ENCODE peak calls at places on chromosomes 12 and 14, in seven cellular contexts. K is MCF 10A, Z is MM.1S, Y is keratinocyte, I is GM20000, A is fibroblast of the aortic adventitia, Q is dorsolateral prefrontal cortex. R is an unnamed sample.

GRCh38 chr14:73491256-73491976 is 683 bp downstream of the RIOX1 start:
- DNase-seq in K (peak), Z (peak), Y (no peak), I (peak), A (peak), Q (peak), R (peak)

GRCh38 chr12:58242803-58243628 is 301.6 kb downstream of the ATP23 start:
- DNase-seq in K (no peak), Z (no peak), Y (no peak), I (no peak), A (peak), Q (no peak), R (no peak)

GRCh38 chr12:102957339-102958050 is at the start of gene ASCL1:
- DNase-seq in K (no peak), Z (peak), Y (no peak), I (peak), A (peak), Q (no peak), R (no peak)

GRCh38 chr12:75706786-75707605 is 195.6 kb upstream of the KRR1 start:
- DNase-seq in K (no peak), Z (no peak), Y (no peak), I (peak), A (peak), Q (no peak), R (no peak)

GRCh38 chr12:54526800-54527630 is 22.4 kb upstream of the PDE1B start:
- DNase-seq in K (peak), Z (peak), Y (no peak), I (peak), A (peak), Q (peak), R (peak)

GRCh38 chr12:124786065-124786964 is 77.3 kb downstream of the SCARB1 start:
- DNase-seq in K (no peak), Z (no peak), Y (no peak), I (no peak), A (peak), Q (peak), R (peak)

GRCh38 chr14:34058510-34058909 is 107.6 kb upstream of the EGLN3 start:
- DNase-seq in K (no peak), Z (no peak), Y (no peak), I (no peak), A (no peak), Q (no peak), R (no peak)

GRCh38 chr14:104104006-104104901 is 18.8 kb downstream of the ASPG start:
- DNase-seq in K (no peak), Z (no peak), Y (no peak), I (no peak), A (no peak), Q (no peak), R (no peak)

GRCh38 chr12:58491296-58491695 is 429.0 kb downstream of the LRIG3 start:
- DNase-seq in K (no peak), Z (no peak), Y (no peak), I (no peak), A (peak), Q (no peak), R (no peak)

GRCh38 chr14:100607611-100607956 is 20.4 kb upstream of the BEGAIN start:
- DNase-seq in K (no peak), Z (no peak), Y (no peak), I (no peak), A (no peak), Q (no peak), R (no peak)

GRCh38 chr14:105195533-105196227 is 14.6 kb upstream of the NUDT14 start:
- DNase-seq in K (no peak), Z (no peak), Y (no peak), I (no peak), A (no peak), Q (no peak), R (no peak)

GRCh38 chr12:127107744-127108143 is 1159.2 kb upstream of the TMEM132C start:
- DNase-seq in K (peak), Z (peak), Y (peak), I (no peak), A (no peak), Q (no peak), R (no peak)

GRCh38 chr12:48998497-48999353 is 450 bp downstream of the DDN start:
- DNase-seq in K (peak), Z (peak), Y (no peak), I (peak), A (no peak), Q (no peak), R (peak)

GRCh38 chr14:94029250-94029649 is 3.1 kb downstream of the OTUB2 start:
- DNase-seq in K (no peak), Z (no peak), Y (no peak), I (no peak), A (no peak), Q (no peak), R (no peak)

DNA sequence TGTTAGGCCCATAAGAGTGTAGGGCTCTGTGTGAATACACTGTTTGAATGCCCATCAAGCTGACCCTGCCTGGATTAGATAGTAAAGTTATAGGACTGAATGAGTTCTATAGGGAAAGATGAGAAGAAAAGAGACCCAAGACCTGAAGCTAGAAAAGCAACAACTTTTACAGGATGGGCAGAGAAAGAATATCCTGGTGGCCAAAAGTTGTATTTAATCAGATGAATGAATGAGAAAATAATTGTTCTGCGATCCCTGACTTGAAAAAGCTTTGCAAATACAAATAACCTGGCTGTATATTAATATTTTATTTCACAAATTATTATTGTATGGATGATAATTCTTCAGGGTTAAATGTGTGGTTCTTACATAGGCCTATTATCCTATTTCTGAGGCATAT is 2.8 kb upstream of the ANO6 start:
- DNase-seq in K (no peak), Z (no peak), Y (no peak), I (no peak), A (no peak), Q (no peak), R (no peak)
- TF ChIP-seq CTCF in K (no peak), Z (no peak), Y (no peak), I (no peak), A (no peak), Q (no peak), R (no peak)

DNA sequence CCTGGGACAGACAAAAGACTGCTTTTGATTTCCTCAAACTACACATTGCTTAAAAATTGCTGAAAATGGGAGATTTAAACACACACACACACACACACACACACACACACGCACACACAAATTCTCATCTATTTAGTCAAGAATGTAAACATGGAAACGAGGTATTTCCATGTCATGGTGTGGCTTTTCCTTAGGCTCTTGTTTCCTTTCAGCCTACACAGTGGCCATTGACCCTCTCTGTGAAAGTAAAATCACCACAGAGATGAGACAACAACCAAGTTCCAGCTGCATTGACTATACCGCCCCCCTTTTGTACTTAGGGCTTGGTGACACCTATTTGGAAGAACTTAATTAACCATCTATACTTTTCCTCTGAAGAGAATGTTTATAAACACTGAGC is 41.9 kb downstream of the TTC8 start:
- DNase-seq in K (no peak), Z (no peak), Y (no peak), I (no peak), A (no peak), Q (no peak), R (no peak)
- TF ChIP-seq CTCF in K (no peak), Z (no peak), Y (no peak), I (no peak), A (no peak), Q (no peak), R (no peak)

GRCh38 chr14:85415015-85415712 is 114.8 kb upstream of the FLRT2 start:
- DNase-seq in K (peak), Z (no peak), Y (peak), I (no peak), A (peak), Q (no peak), R (no peak)
- TF ChIP-seq CTCF in K (peak), Z (no peak), Y (peak), I (no peak), A (peak), Q (no peak), R (no peak)

GRCh38 chr12:14416658-14417057 is 51.2 kb downstream of the ATF7IP start:
- DNase-seq in K (peak), Z (peak), Y (no peak), I (no peak), A (peak), Q (no peak), R (no peak)

GRCh38 chr12:14417717-14418116 is 52.2 kb downstream of the ATF7IP start:
- DNase-seq in K (peak), Z (peak), Y (peak), I (no peak), A (peak), Q (peak), R (peak)

GRCh38 chr12:14422516-14423230 is 57.2 kb downstream of the ATF7IP start:
- DNase-seq in K (no peak), Z (no peak), Y (no peak), I (no peak), A (no peak), Q (no peak), R (no peak)

DNA sequence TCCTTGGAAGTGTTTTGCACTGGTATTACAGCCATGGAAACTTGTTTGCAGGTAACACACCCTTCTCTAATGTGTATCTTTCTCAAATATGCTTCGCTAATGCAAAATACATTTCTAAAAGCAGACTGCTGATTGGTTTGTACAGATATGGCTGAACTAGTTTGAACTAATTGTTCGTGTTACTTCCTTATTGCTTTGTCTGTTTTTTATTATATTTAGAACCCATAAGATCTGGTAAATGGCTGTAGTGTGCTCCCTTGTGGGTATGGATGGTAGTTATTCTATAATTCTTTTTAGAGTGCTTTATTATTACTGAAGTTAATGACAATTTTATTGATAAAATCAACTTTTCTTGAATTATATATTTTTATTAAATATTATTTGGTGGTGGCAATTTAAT is 53.0 kb downstream of the ATF7IP start:
- DNase-seq in K (no peak), Z (no peak), Y (no peak), I (no peak), A (peak), Q (no peak), R (no peak)
- TF ChIP-seq CTCF in K (no peak), Z (no peak), Y (no peak), I (no peak), A (peak), Q (peak), R (peak)

GRCh38 chr12:89244536-89244935 is 107.8 kb downstream of the DUSP6 start:
- DNase-seq in K (no peak), Z (peak), Y (no peak), I (no peak), A (peak), Q (no peak), R (no peak)
- TF ChIP-seq CTCF in K (no peak), Z (no peak), Y (no peak), I (no peak), A (no peak), Q (no peak), R (no peak)

GRCh38 chr12:6310771-6311610 is 509 bp downstream of the PLEKHG6 start:
- DNase-seq in K (no peak), Z (no peak), Y (no peak), I (no peak), A (no peak), Q (no peak), R (peak)
- TF ChIP-seq CTCF in K (no peak), Z (no peak), Y (no peak), I (no peak), A (no peak), Q (no peak), R (no peak)

DNA sequence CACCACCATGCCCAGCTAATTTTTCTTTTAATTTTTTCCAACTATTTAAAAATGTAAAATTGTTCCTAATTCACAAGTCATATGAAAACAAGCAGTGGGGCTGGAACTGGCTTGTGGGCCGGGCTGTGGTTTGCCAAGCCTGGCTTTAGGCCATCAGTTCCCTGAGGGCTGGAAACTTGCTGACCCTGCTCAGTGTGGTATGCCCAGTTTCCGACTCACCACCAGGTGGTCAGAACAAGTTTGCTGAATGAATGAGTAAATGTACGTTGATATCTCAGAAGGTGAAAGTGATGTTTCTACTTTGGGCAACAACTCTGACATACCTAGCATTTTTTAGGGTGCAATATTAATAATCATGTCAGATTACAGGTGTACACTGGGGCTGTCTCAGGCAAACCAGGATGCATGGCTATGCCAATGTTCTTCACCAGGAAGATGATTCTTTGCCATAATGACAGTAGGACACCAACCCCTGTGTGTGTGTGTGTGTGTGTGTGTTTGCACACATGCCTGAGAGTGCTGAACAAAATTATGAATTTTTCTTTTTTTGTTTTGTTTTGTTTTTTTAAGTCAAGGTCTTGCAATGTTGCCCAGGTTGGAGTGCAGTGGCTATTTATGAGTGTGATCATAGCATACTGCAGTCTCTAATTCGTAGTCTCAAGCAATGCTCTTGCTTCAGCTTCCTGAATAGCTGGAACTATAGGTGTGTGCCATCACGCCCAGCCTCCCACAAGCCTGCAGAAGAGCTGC is 106.1 kb downstream of the PTPN11 start:
- DNase-seq in K (peak), Z (peak), Y (no peak), I (no peak), A (peak), Q (no peak), R (no peak)
- TF ChIP-seq CTCF in K (no peak), Z (no peak), Y (peak), I (no peak), A (peak), Q (no peak), R (no peak)

GRCh38 chr12:31722580-31722979 is 6.2 kb downstream of the AMN1 start:
- DNase-seq in K (no peak), Z (no peak), Y (no peak), I (no peak), A (no peak), Q (no peak), R (no peak)
- TF ChIP-seq CTCF in K (no peak), Z (no peak), Y (no peak), I (no peak), A (no peak), Q (no peak), R (no peak)